ENCODE peak calls at places on chromosomes 6 and 20, in four cellular contexts. P is A549, J is HepG2, H is K562. A is an unnamed sample.
A peak's percentile ranks its signal among the peaks of the same experiment; 100 is the strongest.

GRCh38 chr20:62839816-62840215 is 21.8 kb downstream of the TCFL5 start:
- DNase-seq in H (no peak), J (no peak), P (no peak), A (no peak)

GRCh38 chr6:24205020-24205492 is 79.0 kb downstream of the NRSN1 start:
- DNase-seq in J (peak; percentile 59), P (peak; percentile 6), H (peak; percentile 50), A (no peak)

GRCh38 chr6:92110390-92110789 is 1309.0 kb downstream of the EPHA7 start:
- DNase-seq in P (no peak), H (no peak), J (no peak), A (no peak)

GRCh38 chr6:110412258-110412839 is 3.0 kb downstream of the DDO start:
- DNase-seq in P (no peak), J (no peak), H (peak; percentile 14), A (no peak)

GRCh38 chr6:150191809-150192208 is 49.0 kb downstream of the PPP1R14C start:
- DNase-seq in H (no peak), P (no peak), J (no peak), A (no peak)

GRCh38 chr6:32825966-32826365 is 9.2 kb upstream of the HLA-DOB start:
- DNase-seq in H (peak; percentile 32), J (peak; percentile 55), P (no peak), A (no peak)

GRCh38 chr20:58938541-58938940 is 42.5 kb upstream of the NELFCD start:
- DNase-seq in J (no peak), H (no peak), P (no peak), A (no peak)

GRCh38 chr6:18263561-18264337 is 581 bp downstream of the DEK start:
- DNase-seq in J (no peak), P (peak; percentile 28), H (peak; percentile 29), A (no peak)

GRCh38 chr20:39195495-39196129 is 233.5 kb downstream of the DHX35 start:
- DNase-seq in H (peak; percentile 4), J (no peak), P (no peak), A (peak; percentile 31)

GRCh38 chr6:161682982-161683381 is 409.1 kb upstream of the AGPAT4 start:
- DNase-seq in P (no peak), J (no peak), H (no peak), A (no peak)

GRCh38 chr6:148166339-148166949 is 176.2 kb upstream of the SASH1 start:
- DNase-seq in J (peak; percentile 59), H (peak; percentile 65), P (peak; percentile 16), A (no peak)

GRCh38 chr6:136593748-136594490 is 43.7 kb upstream of the MAP7 start:
- DNase-seq in H (peak; percentile 42), P (no peak), J (peak; percentile 19), A (no peak)

GRCh38 chr20:18314786-18315406 is 26.6 kb downstream of the ZNF133 start:
- DNase-seq in H (no peak), J (no peak), P (peak; percentile 22), A (no peak)

GRCh38 chr6:93749191-93749590 is 329.8 kb upstream of the EPHA7 start:
- DNase-seq in H (no peak), J (no peak), P (no peak), A (no peak)

DNA sequence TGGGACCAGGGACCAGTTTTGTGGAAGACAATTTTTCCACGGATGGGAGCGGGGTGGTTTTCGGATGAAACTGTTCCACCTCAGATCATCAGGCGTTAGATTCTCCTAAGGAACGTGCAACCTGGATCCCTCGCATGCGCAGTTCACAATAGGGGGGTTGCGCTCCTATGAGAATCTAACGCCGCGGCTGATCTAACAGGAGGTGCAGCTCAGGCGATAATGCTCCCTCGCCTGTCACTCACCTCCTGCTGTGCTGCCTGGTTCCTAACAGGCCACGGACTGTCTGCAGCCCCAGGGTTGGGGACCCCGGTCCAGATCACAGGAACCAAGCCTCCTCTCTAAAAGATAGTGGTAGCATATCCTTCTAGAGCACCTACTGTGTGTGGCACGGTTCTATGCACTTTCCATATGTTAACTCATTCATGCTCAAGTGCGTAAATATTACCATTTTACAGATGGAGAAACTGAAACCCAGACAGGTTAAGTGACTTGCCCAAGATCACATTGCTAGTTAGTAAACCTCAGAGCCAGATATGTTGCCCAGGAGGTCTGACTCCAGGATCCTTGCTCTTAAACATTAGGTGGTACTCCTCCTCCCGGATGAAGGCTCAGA is 25.3 kb downstream of the SPDEF start:
- DNase-seq in J (no peak), H (peak; percentile 80), P (no peak), A (no peak)
- TF ChIP-seq NR3C1 in J (no peak), H (no peak), P (no peak), A (no peak)

DNA sequence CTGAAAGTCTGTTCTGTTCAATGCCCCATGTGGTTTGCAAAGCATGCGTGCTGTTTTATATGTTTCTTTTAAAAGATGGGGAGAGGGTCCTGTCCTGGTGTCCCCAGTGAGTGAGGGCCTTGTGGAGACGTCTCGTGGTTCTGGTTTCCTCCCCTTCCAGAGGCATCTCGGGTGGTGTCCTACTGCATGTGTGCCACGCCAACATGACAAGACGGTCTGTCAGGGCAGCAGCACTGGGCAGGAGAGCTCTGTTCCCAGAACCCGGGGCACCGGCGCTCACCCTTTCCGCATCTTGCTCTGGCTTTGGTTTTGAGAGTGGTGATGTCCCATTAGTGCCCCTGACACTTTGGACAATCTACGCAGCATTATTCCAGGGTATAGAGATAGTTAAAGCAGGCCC is 275.6 kb downstream of the CDH4 start:
- DNase-seq in J (no peak), P (no peak), H (no peak), A (no peak)
- TF ChIP-seq NR3C1 in J (no peak), P (no peak), H (no peak), A (no peak)

DNA sequence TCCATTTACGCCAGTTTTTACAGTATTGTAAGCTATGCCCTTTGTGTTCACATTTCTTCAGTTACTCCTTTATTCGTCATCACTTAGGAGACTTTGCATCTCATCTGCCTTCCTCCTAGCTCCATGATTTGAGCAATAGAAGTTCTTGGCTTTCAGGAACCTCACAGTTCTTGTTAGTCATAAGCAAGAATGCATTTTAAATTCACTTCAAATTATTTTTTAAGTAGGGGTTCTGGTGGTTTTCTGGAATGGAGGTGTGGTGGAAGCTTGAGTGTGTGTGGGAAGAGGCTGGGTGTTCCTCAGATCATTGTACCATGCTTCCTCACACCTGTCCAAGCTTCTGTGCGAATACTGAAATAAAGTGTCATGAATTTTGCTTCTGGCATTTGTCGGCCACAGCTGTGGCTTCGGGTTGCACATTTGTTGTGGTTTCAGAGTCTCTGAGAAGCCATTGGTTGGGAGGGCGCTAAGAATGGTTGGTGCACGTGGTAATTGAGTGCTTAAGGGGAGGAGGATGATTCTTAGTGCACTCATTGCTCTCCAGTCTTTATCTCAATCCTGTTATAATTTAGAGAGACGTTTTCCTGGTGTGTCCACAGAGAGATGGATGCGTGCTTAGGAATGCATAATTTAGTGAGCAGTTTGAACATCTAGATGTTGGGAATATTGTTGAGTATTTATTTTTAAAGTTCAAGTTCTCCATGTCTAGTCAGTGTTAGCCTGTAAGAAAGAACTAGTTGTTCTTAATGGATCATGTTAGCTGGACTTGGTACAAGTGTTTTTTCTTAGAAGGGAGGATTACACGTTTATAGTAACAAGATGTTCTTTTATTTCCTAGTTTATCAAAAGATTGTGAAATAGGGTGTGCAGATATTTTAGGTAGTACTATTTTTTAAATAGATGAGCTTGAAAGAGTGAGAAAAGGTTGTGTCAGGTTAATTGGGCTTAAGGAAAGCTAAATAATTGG is 31.9 kb downstream of the FOXO3 start:
- DNase-seq in P (no peak), H (peak; percentile 60), J (no peak), A (no peak)
- TF ChIP-seq NR3C1 in P (no peak), H (no peak), J (no peak), A (no peak)

DNA sequence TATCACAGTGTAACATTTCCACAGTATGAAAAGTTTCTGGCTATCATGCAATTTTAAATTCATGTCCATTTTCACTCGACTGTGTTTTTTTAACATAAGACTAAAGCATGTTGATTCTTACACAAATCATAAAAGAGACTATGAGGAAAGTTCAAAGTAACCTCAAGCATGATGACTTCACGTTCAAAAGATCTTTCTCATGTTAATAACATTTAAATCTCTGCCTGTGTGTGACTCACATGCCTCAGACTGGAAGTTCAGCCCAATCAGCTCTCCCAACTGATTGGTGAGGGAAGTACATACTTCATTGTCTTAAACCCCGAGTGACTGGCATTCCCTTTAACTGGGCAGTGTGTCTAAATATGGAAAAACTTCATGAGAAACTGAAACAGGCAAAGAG is 37.4 kb downstream of the ATXN1 start:
- DNase-seq in H (no peak), P (no peak), J (peak; percentile 71), A (no peak)
- TF ChIP-seq NR3C1 in H (no peak), P (no peak), J (no peak), A (no peak)

GRCh38 chr20:46028110-46028509 is 905 bp upstream of the SLC12A5 start:
- DNase-seq in P (no peak), H (no peak), J (no peak), A (no peak)

GRCh38 chr20:46031014-46031569 is 2.1 kb downstream of the SLC12A5 start:
- DNase-seq in H (no peak), J (no peak), P (no peak), A (no peak)

GRCh38 chr20:46027245-46027853 is 1.7 kb upstream of the SLC12A5 start:
- DNase-seq in P (peak; percentile 55), J (peak; percentile 63), H (peak; percentile 75), A (peak; percentile 63)

GRCh38 chr20:46030290-46031013 is 1.4 kb downstream of the SLC12A5 start:
- DNase-seq in P (no peak), H (no peak), J (no peak), A (no peak)

DNA sequence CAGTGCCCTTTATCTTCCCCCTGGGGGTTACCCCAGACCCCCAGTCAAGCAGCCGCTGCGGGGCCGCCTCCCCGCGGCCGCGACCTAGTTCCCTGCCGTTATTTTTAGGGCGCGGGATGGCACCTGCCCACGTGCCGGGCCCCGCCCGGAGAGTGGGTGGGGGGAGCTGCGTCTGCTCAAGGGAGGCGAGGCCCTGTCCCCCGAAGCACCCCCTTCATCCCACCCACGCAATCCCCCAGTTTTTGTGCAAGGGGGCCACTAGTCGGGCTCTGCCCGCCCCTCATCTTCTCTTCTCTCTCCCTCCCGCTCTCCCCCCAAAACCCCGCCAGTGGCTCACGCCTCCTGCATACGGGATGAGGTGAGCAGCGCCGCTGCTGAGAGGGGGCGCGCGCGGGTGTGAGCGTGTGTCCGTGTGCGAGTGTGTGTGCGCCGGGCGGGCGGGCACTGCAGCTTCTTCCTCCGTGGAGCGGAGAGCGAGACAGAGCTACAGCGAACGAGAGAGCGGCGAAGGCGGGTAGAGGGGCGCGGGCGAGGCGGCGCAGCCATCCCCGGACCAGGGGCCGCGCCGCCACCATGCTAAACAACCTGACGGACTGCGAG is at the start of gene SLC12A5:
- DNase-seq in J (no peak), P (no peak), H (no peak), A (no peak)
- TF ChIP-seq NR3C1 in J (no peak), P (no peak), H (no peak), A (no peak)

A was measured in WTC11.